ENCODE peak calls at places on chromosomes 11 and 22, in four cellular contexts. One of them, this sample, is unnamed. For H3K4me1, the result is how much of the 10 kb centered on the place peaks cover.

GRCh38 chr11:45341379-45341778 is 55.2 kb upstream of the SYT13 start:
- DNase-seq in HepG2: no peak
- DNase-seq in fibroblast of lung: no peak
- DNase-seq in H9: peak
- DNase-seq in this sample: no peak

GRCh38 chr11:102234779-102235439 is 82.4 kb upstream of the BIRC3 start:
- DNase-seq in HepG2: no peak
- DNase-seq in fibroblast of lung: peak
- DNase-seq in H9: no peak
- DNase-seq in this sample: no peak

GRCh38 chr11:75229466-75229865 is 11.1 kb upstream of the TPBGL start:
- DNase-seq in HepG2: no peak
- DNase-seq in fibroblast of lung: no peak
- DNase-seq in H9: no peak
- DNase-seq in this sample: no peak

GRCh38 chr11:132840220-132840619 is 692.1 kb downstream of the OPCML start:
- DNase-seq in HepG2: no peak
- DNase-seq in fibroblast of lung: no peak
- DNase-seq in H9: no peak
- DNase-seq in this sample: no peak

GRCh38 chr22:50191041-50191740 is 5.5 kb downstream of the TRABD start:
- DNase-seq in HepG2: no peak
- DNase-seq in fibroblast of lung: no peak
- DNase-seq in H9: no peak
- DNase-seq in this sample: peak

GRCh38 chr11:134126197-134126822 is 57.4 kb downstream of the JAM3 start:
- DNase-seq in HepG2: no peak
- DNase-seq in fibroblast of lung: peak
- DNase-seq in H9: peak
- DNase-seq in this sample: no peak

GRCh38 chr11:71342951-71343827 is 90.8 kb upstream of the SHANK2 start:
- DNase-seq in HepG2: peak
- DNase-seq in fibroblast of lung: no peak
- DNase-seq in H9: peak
- DNase-seq in this sample: peak

GRCh38 chr11:114259551-114259983 is 36.6 kb upstream of the NNMT start:
- DNase-seq in HepG2: no peak
- DNase-seq in fibroblast of lung: no peak
- DNase-seq in H9: no peak
- DNase-seq in this sample: no peak

GRCh38 chr11:70128435-70128906 is 50.4 kb downstream of the ANO1 start:
- DNase-seq in HepG2: peak
- DNase-seq in fibroblast of lung: peak
- DNase-seq in H9: peak
- DNase-seq in this sample: no peak

GRCh38 chr22:46136539-46137217 is 13.6 kb upstream of the PPARA start:
- DNase-seq in HepG2: no peak
- DNase-seq in fibroblast of lung: no peak
- DNase-seq in H9: no peak
- DNase-seq in this sample: no peak

GRCh38 chr11:75663808-75664207 is 5.0 kb downstream of the MAP6 start:
- DNase-seq in HepG2: no peak
- DNase-seq in fibroblast of lung: no peak
- DNase-seq in H9: no peak
- DNase-seq in this sample: no peak

GRCh38 chr11:75342966-75343870 is 8.2 kb downstream of the ARRB1 start:
- DNase-seq in HepG2: peak
- DNase-seq in fibroblast of lung: no peak
- DNase-seq in H9: peak
- DNase-seq in this sample: no peak

GRCh38 chr22:40027191-40028097 is 32.7 kb downstream of the FAM83F start:
- DNase-seq in HepG2: no peak
- DNase-seq in fibroblast of lung: no peak
- DNase-seq in H9: no peak
- DNase-seq in this sample: no peak

GRCh38 chr11:23540101-23540561 is 679.9 kb upstream of the CCDC179 start:
- DNase-seq in HepG2: peak
- DNase-seq in fibroblast of lung: peak
- DNase-seq in H9: peak
- DNase-seq in this sample: peak

GRCh38 chr11:93861808-93862207 is 11.4 kb upstream of the VSTM5 start:
- DNase-seq in HepG2: no peak
- DNase-seq in fibroblast of lung: no peak
- DNase-seq in H9: no peak
- DNase-seq in this sample: peak

GRCh38 chr11:88535916-88536547 is 198.5 kb upstream of the CTSC start:
- DNase-seq in HepG2: peak
- DNase-seq in fibroblast of lung: peak
- DNase-seq in H9: no peak
- DNase-seq in this sample: no peak

GRCh38 chr11:2774173-2775082 is 74.6 kb upstream of the KCNQ1OT1 start:
- DNase-seq in HepG2: no peak
- DNase-seq in fibroblast of lung: no peak
- DNase-seq in H9: no peak
- DNase-seq in this sample: peak

GRCh38 chr22:44151661-44152060 is 29.1 kb upstream of the PARVG start:
- DNase-seq in HepG2: no peak
- DNase-seq in fibroblast of lung: peak
- DNase-seq in H9: no peak
- DNase-seq in this sample: no peak

GRCh38 chr22:37127350-37127878 is 17.9 kb upstream of the TMPRSS6 start:
- DNase-seq in HepG2: no peak
- DNase-seq in fibroblast of lung: no peak
- DNase-seq in H9: no peak
- DNase-seq in this sample: no peak

GRCh38 chr11:10612217-10612862 is 43.9 kb upstream of the LYVE1 start:
- DNase-seq in HepG2: no peak
- DNase-seq in fibroblast of lung: no peak
- DNase-seq in H9: no peak
- DNase-seq in this sample: no peak

GRCh38 chr22:24418786-24419479 is 8.5 kb upstream of the ADORA2A start:
- DNase-seq in HepG2: no peak
- DNase-seq in fibroblast of lung: no peak
- DNase-seq in H9: no peak
- DNase-seq in this sample: no peak

GRCh38 chr11:132080121-132080520 is 709.7 kb downstream of the NTM start:
- DNase-seq in HepG2: no peak
- DNase-seq in fibroblast of lung: no peak
- DNase-seq in H9: no peak
- DNase-seq in this sample: no peak

GRCh38 chr22:28034760-28035401 is 115.8 kb upstream of the PITPNB start:
- DNase-seq in HepG2: no peak
- DNase-seq in fibroblast of lung: peak
- DNase-seq in H9: no peak
- DNase-seq in this sample: peak

GRCh38 chr22:45977003-45977395 is at the start of gene WNT7B:
- DNase-seq in HepG2: no peak
- DNase-seq in fibroblast of lung: no peak
- DNase-seq in H9: no peak
- DNase-seq in this sample: no peak

GRCh38 chr22:29011200-29011867 is 50.3 kb downstream of the C22orf31 start:
- DNase-seq in HepG2: no peak
- DNase-seq in fibroblast of lung: no peak
- DNase-seq in H9: no peak
- DNase-seq in this sample: no peak

GRCh38 chr11:86486261-86487030 is 111.8 kb downstream of the CCDC81 start:
- DNase-seq in HepG2: no peak
- DNase-seq in fibroblast of lung: peak
- DNase-seq in H9: no peak
- DNase-seq in this sample: no peak

DNA sequence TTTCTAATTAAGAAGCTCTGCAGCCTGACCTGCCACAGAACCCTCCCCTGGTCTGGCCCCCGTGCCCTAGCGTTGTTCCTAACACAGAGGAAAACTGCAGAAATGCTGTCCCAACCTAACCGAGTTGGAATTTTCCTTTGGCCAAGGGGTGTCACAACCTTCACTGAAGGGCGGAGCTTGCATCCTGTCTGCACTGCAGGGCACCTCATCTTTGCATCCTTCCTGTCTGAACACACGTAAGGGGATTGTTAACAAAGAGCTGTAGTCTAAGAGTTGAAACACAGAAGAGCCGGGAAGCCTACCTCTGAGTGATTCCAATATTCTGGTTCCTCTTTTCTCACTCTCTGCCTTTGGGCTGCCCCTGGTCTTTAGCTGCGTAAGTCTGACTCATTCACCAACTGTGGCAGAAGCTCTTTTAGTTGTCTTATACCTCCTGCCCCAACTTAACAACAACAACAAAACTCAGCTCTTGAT is 1.6 kb downstream of the DIXDC1 start:
- DNase-seq in HepG2: peak
- DNase-seq in fibroblast of lung: peak
- DNase-seq in H9: peak
- DNase-seq in this sample: no peak
- H3K4me1 ChIP-seq in HepG2: half or more
- H3K4me1 ChIP-seq in fibroblast of lung: under half
- H3K4me1 ChIP-seq in H9: under half
- H3K4me1 ChIP-seq in this sample: under half

DNA sequence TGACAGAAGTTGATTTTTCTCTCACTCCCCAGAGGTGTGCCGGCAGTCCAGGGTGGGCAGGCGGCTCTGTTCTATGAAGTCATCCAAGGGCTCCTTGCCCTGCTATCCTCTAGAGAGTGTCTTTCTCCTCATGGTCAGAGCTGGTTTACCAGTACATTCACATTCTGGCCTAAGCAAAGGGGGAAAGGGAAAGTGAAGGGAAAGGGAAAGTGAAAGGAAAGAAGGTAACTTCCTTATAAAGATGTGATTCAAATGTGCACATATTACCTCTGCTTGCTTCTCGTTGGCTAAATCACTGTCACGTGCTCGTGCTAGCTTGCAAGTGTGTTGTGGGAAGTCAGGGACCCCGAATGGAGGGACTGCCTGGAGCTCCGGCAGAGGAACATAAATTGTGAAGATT is 2.9 kb upstream of the HTATIP2 start:
- DNase-seq in HepG2: peak
- DNase-seq in fibroblast of lung: peak
- DNase-seq in H9: no peak
- DNase-seq in this sample: peak
- H3K9ac ChIP-seq in HepG2: peak
- H3K9ac ChIP-seq in fibroblast of lung: no peak
- H3K9ac ChIP-seq in H9: no peak
- H3K9ac ChIP-seq in this sample: peak

GRCh38 chr11:65442952-65443351 is 20.4 kb downstream of the NEAT1 start:
- DNase-seq in HepG2: no peak
- DNase-seq in fibroblast of lung: peak
- DNase-seq in H9: no peak
- DNase-seq in this sample: no peak
- H3K27ac ChIP-seq in HepG2: no peak
- H3K27ac ChIP-seq in fibroblast of lung: peak
- H3K27ac ChIP-seq in H9: no peak
- H3K27ac ChIP-seq in this sample: peak

GRCh38 chr11:117180020-117180419 is 1.5 kb downstream of the SIDT2 start:
- DNase-seq in HepG2: no peak
- DNase-seq in fibroblast of lung: peak
- DNase-seq in H9: peak
- DNase-seq in this sample: peak
- H3K4me1 ChIP-seq in HepG2: under half
- H3K4me1 ChIP-seq in fibroblast of lung: under half
- H3K4me1 ChIP-seq in H9: under half
- H3K4me1 ChIP-seq in this sample: under half

GRCh38 chr11:18091731-18092130 is 14.2 kb downstream of the SAAL1 start:
- DNase-seq in HepG2: no peak
- DNase-seq in fibroblast of lung: peak
- DNase-seq in H9: no peak
- DNase-seq in this sample: no peak

GRCh38 chr11:18088974-18089373 is 16.9 kb downstream of the SAAL1 start:
- DNase-seq in HepG2: no peak
- DNase-seq in fibroblast of lung: no peak
- DNase-seq in H9: no peak
- DNase-seq in this sample: no peak

GRCh38 chr11:18088371-18088770 is 17.5 kb downstream of the SAAL1 start:
- DNase-seq in HepG2: no peak
- DNase-seq in fibroblast of lung: peak
- DNase-seq in H9: no peak
- DNase-seq in this sample: no peak

GRCh38 chr11:18093946-18094345 is 11.9 kb downstream of the SAAL1 start:
- DNase-seq in HepG2: no peak
- DNase-seq in fibroblast of lung: no peak
- DNase-seq in H9: no peak
- DNase-seq in this sample: no peak
- H3K9ac ChIP-seq in HepG2: no peak
- H3K9ac ChIP-seq in fibroblast of lung: no peak
- H3K9ac ChIP-seq in H9: no peak
- H3K9ac ChIP-seq in this sample: no peak